ENCODE peak calls at places on chromosomes 11 and 22, in eight cellular contexts. One of them, this sample, is unnamed.

GRCh38 chr22:49464024-49464423 is 363.6 kb downstream of the BRD1 start:
- DNase-seq in NCI-H2081: peak
- DNase-seq in cardiac muscle cell: no peak
- DNase-seq in GM12891: no peak
- DNase-seq in SW 1271: no peak
- DNase-seq in NCI-H2029 treated with DMSO at 0.1 percent for 48 hours: peak
- DNase-seq in stimulated activated CD8-positive, alpha-beta memory T cell treated with anti-CD3 and anti-CD28 coated beads, Interleukin-15, amount 100 ng/mL, for 4 hours: no peak
- DNase-seq in globus pallidus: no peak
- DNase-seq in this sample: no peak

GRCh38 chr11:83249972-83250593 is 36.1 kb downstream of the CCDC90B start:
- DNase-seq in NCI-H2081: peak
- DNase-seq in cardiac muscle cell: peak
- DNase-seq in GM12891: no peak
- DNase-seq in SW 1271: no peak
- DNase-seq in NCI-H2029 treated with DMSO at 0.1 percent for 48 hours: peak
- DNase-seq in stimulated activated CD8-positive, alpha-beta memory T cell treated with anti-CD3 and anti-CD28 coated beads, Interleukin-15, amount 100 ng/mL, for 4 hours: no peak
- DNase-seq in globus pallidus: peak
- DNase-seq in this sample: no peak

GRCh38 chr22:23751441-23751996 is 607 bp upstream of the ZNF70 start:
- DNase-seq in NCI-H2081: no peak
- DNase-seq in cardiac muscle cell: peak
- DNase-seq in GM12891: no peak
- DNase-seq in SW 1271: no peak
- DNase-seq in NCI-H2029 treated with DMSO at 0.1 percent for 48 hours: no peak
- DNase-seq in stimulated activated CD8-positive, alpha-beta memory T cell treated with anti-CD3 and anti-CD28 coated beads, Interleukin-15, amount 100 ng/mL, for 4 hours: no peak
- DNase-seq in globus pallidus: no peak
- DNase-seq in this sample: no peak

GRCh38 chr22:16824718-16825687 is at the start of gene XKR3:
- DNase-seq in NCI-H2081: no peak
- DNase-seq in cardiac muscle cell: no peak
- DNase-seq in GM12891: no peak
- DNase-seq in SW 1271: no peak
- DNase-seq in NCI-H2029 treated with DMSO at 0.1 percent for 48 hours: no peak
- DNase-seq in stimulated activated CD8-positive, alpha-beta memory T cell treated with anti-CD3 and anti-CD28 coated beads, Interleukin-15, amount 100 ng/mL, for 4 hours: no peak
- DNase-seq in globus pallidus: peak
- DNase-seq in this sample: no peak

GRCh38 chr11:134712228-134713145 is 300.4 kb upstream of the B3GAT1 start:
- DNase-seq in NCI-H2081: no peak
- DNase-seq in cardiac muscle cell: no peak
- DNase-seq in GM12891: no peak
- DNase-seq in SW 1271: no peak
- DNase-seq in NCI-H2029 treated with DMSO at 0.1 percent for 48 hours: no peak
- DNase-seq in stimulated activated CD8-positive, alpha-beta memory T cell treated with anti-CD3 and anti-CD28 coated beads, Interleukin-15, amount 100 ng/mL, for 4 hours: no peak
- DNase-seq in globus pallidus: no peak
- DNase-seq in this sample: no peak

GRCh38 chr11:118476676-118477075 is 40.4 kb downstream of the KMT2A start:
- DNase-seq in NCI-H2081: no peak
- DNase-seq in cardiac muscle cell: no peak
- DNase-seq in GM12891: no peak
- DNase-seq in SW 1271: no peak
- DNase-seq in NCI-H2029 treated with DMSO at 0.1 percent for 48 hours: no peak
- DNase-seq in stimulated activated CD8-positive, alpha-beta memory T cell treated with anti-CD3 and anti-CD28 coated beads, Interleukin-15, amount 100 ng/mL, for 4 hours: no peak
- DNase-seq in globus pallidus: no peak
- DNase-seq in this sample: no peak

GRCh38 chr11:12157241-12157661 is 46.9 kb downstream of the MICAL2 start:
- DNase-seq in NCI-H2081: no peak
- DNase-seq in cardiac muscle cell: no peak
- DNase-seq in GM12891: no peak
- DNase-seq in SW 1271: no peak
- DNase-seq in NCI-H2029 treated with DMSO at 0.1 percent for 48 hours: no peak
- DNase-seq in stimulated activated CD8-positive, alpha-beta memory T cell treated with anti-CD3 and anti-CD28 coated beads, Interleukin-15, amount 100 ng/mL, for 4 hours: no peak
- DNase-seq in globus pallidus: no peak
- DNase-seq in this sample: no peak

GRCh38 chr11:126991596-126991995 is 9.0 kb downstream of the KIRREL3 start:
- DNase-seq in NCI-H2081: no peak
- DNase-seq in cardiac muscle cell: no peak
- DNase-seq in GM12891: no peak
- DNase-seq in SW 1271: no peak
- DNase-seq in NCI-H2029 treated with DMSO at 0.1 percent for 48 hours: no peak
- DNase-seq in stimulated activated CD8-positive, alpha-beta memory T cell treated with anti-CD3 and anti-CD28 coated beads, Interleukin-15, amount 100 ng/mL, for 4 hours: no peak
- DNase-seq in globus pallidus: no peak
- DNase-seq in this sample: no peak

GRCh38 chr22:40512426-40513136 is 123.9 kb downstream of the MRTFA start:
- DNase-seq in NCI-H2081: no peak
- DNase-seq in cardiac muscle cell: no peak
- DNase-seq in GM12891: no peak
- DNase-seq in SW 1271: peak
- DNase-seq in NCI-H2029 treated with DMSO at 0.1 percent for 48 hours: no peak
- DNase-seq in stimulated activated CD8-positive, alpha-beta memory T cell treated with anti-CD3 and anti-CD28 coated beads, Interleukin-15, amount 100 ng/mL, for 4 hours: no peak
- DNase-seq in globus pallidus: peak
- DNase-seq in this sample: no peak

GRCh38 chr11:68727783-68728182 is 23.5 kb downstream of the TESMIN start:
- DNase-seq in NCI-H2081: no peak
- DNase-seq in cardiac muscle cell: no peak
- DNase-seq in GM12891: no peak
- DNase-seq in SW 1271: no peak
- DNase-seq in NCI-H2029 treated with DMSO at 0.1 percent for 48 hours: no peak
- DNase-seq in stimulated activated CD8-positive, alpha-beta memory T cell treated with anti-CD3 and anti-CD28 coated beads, Interleukin-15, amount 100 ng/mL, for 4 hours: no peak
- DNase-seq in globus pallidus: peak
- DNase-seq in this sample: no peak

GRCh38 chr22:44574581-44575343 is 76.7 kb upstream of the RTL6 start:
- DNase-seq in NCI-H2081: peak
- DNase-seq in cardiac muscle cell: peak
- DNase-seq in GM12891: no peak
- DNase-seq in SW 1271: no peak
- DNase-seq in NCI-H2029 treated with DMSO at 0.1 percent for 48 hours: no peak
- DNase-seq in stimulated activated CD8-positive, alpha-beta memory T cell treated with anti-CD3 and anti-CD28 coated beads, Interleukin-15, amount 100 ng/mL, for 4 hours: no peak
- DNase-seq in globus pallidus: no peak
- DNase-seq in this sample: no peak

GRCh38 chr22:17789379-17790200 is 15.3 kb upstream of the BID start:
- DNase-seq in NCI-H2081: no peak
- DNase-seq in cardiac muscle cell: no peak
- DNase-seq in GM12891: no peak
- DNase-seq in SW 1271: no peak
- DNase-seq in NCI-H2029 treated with DMSO at 0.1 percent for 48 hours: no peak
- DNase-seq in stimulated activated CD8-positive, alpha-beta memory T cell treated with anti-CD3 and anti-CD28 coated beads, Interleukin-15, amount 100 ng/mL, for 4 hours: no peak
- DNase-seq in globus pallidus: peak
- DNase-seq in this sample: no peak

GRCh38 chr11:119316017-119316728 is 757 bp downstream of the MCAM start:
- DNase-seq in NCI-H2081: peak
- DNase-seq in cardiac muscle cell: peak
- DNase-seq in GM12891: no peak
- DNase-seq in SW 1271: no peak
- DNase-seq in NCI-H2029 treated with DMSO at 0.1 percent for 48 hours: no peak
- DNase-seq in stimulated activated CD8-positive, alpha-beta memory T cell treated with anti-CD3 and anti-CD28 coated beads, Interleukin-15, amount 100 ng/mL, for 4 hours: no peak
- DNase-seq in globus pallidus: peak
- DNase-seq in this sample: no peak

GRCh38 chr11:75173336-75173735 is 22.4 kb downstream of the SLCO2B1 start:
- DNase-seq in NCI-H2081: no peak
- DNase-seq in cardiac muscle cell: no peak
- DNase-seq in GM12891: no peak
- DNase-seq in SW 1271: no peak
- DNase-seq in NCI-H2029 treated with DMSO at 0.1 percent for 48 hours: no peak
- DNase-seq in stimulated activated CD8-positive, alpha-beta memory T cell treated with anti-CD3 and anti-CD28 coated beads, Interleukin-15, amount 100 ng/mL, for 4 hours: no peak
- DNase-seq in globus pallidus: no peak
- DNase-seq in this sample: no peak

GRCh38 chr11:57318178-57318577 is 6.6 kb downstream of the TNKS1BP1 start:
- DNase-seq in NCI-H2081: no peak
- DNase-seq in cardiac muscle cell: no peak
- DNase-seq in GM12891: no peak
- DNase-seq in SW 1271: no peak
- DNase-seq in NCI-H2029 treated with DMSO at 0.1 percent for 48 hours: no peak
- DNase-seq in stimulated activated CD8-positive, alpha-beta memory T cell treated with anti-CD3 and anti-CD28 coated beads, Interleukin-15, amount 100 ng/mL, for 4 hours: no peak
- DNase-seq in globus pallidus: no peak
- DNase-seq in this sample: no peak

GRCh38 chr11:103582351-103582909 is 454.0 kb upstream of the DDI1 start:
- DNase-seq in NCI-H2081: peak
- DNase-seq in cardiac muscle cell: no peak
- DNase-seq in GM12891: no peak
- DNase-seq in SW 1271: no peak
- DNase-seq in NCI-H2029 treated with DMSO at 0.1 percent for 48 hours: no peak
- DNase-seq in stimulated activated CD8-positive, alpha-beta memory T cell treated with anti-CD3 and anti-CD28 coated beads, Interleukin-15, amount 100 ng/mL, for 4 hours: no peak
- DNase-seq in globus pallidus: no peak
- DNase-seq in this sample: no peak

GRCh38 chr22:23231471-23232093 is 51.3 kb downstream of the BCR start:
- DNase-seq in NCI-H2081: no peak
- DNase-seq in cardiac muscle cell: no peak
- DNase-seq in GM12891: no peak
- DNase-seq in SW 1271: no peak
- DNase-seq in NCI-H2029 treated with DMSO at 0.1 percent for 48 hours: no peak
- DNase-seq in stimulated activated CD8-positive, alpha-beta memory T cell treated with anti-CD3 and anti-CD28 coated beads, Interleukin-15, amount 100 ng/mL, for 4 hours: no peak
- DNase-seq in globus pallidus: no peak
- DNase-seq in this sample: no peak

GRCh38 chr11:117219995-117220394 is 11.9 kb downstream of the PCSK7 start:
- DNase-seq in NCI-H2081: no peak
- DNase-seq in cardiac muscle cell: no peak
- DNase-seq in GM12891: no peak
- DNase-seq in SW 1271: no peak
- DNase-seq in NCI-H2029 treated with DMSO at 0.1 percent for 48 hours: no peak
- DNase-seq in stimulated activated CD8-positive, alpha-beta memory T cell treated with anti-CD3 and anti-CD28 coated beads, Interleukin-15, amount 100 ng/mL, for 4 hours: no peak
- DNase-seq in globus pallidus: no peak
- DNase-seq in this sample: no peak

GRCh38 chr11:69497221-69497787 is 15.8 kb downstream of the LINC01488 start:
- DNase-seq in NCI-H2081: no peak
- DNase-seq in cardiac muscle cell: peak
- DNase-seq in GM12891: no peak
- DNase-seq in SW 1271: peak
- DNase-seq in NCI-H2029 treated with DMSO at 0.1 percent for 48 hours: no peak
- DNase-seq in stimulated activated CD8-positive, alpha-beta memory T cell treated with anti-CD3 and anti-CD28 coated beads, Interleukin-15, amount 100 ng/mL, for 4 hours: no peak
- DNase-seq in globus pallidus: peak
- DNase-seq in this sample: no peak

GRCh38 chr11:110497204-110497987 is 67.6 kb downstream of the FDX1 start:
- DNase-seq in NCI-H2081: no peak
- DNase-seq in cardiac muscle cell: no peak
- DNase-seq in GM12891: no peak
- DNase-seq in SW 1271: no peak
- DNase-seq in NCI-H2029 treated with DMSO at 0.1 percent for 48 hours: no peak
- DNase-seq in stimulated activated CD8-positive, alpha-beta memory T cell treated with anti-CD3 and anti-CD28 coated beads, Interleukin-15, amount 100 ng/mL, for 4 hours: no peak
- DNase-seq in globus pallidus: no peak
- DNase-seq in this sample: no peak

GRCh38 chr22:27474112-27474571 is 327.4 kb downstream of the MN1 start:
- DNase-seq in NCI-H2081: no peak
- DNase-seq in cardiac muscle cell: no peak
- DNase-seq in GM12891: no peak
- DNase-seq in SW 1271: no peak
- DNase-seq in NCI-H2029 treated with DMSO at 0.1 percent for 48 hours: no peak
- DNase-seq in stimulated activated CD8-positive, alpha-beta memory T cell treated with anti-CD3 and anti-CD28 coated beads, Interleukin-15, amount 100 ng/mL, for 4 hours: no peak
- DNase-seq in globus pallidus: no peak
- DNase-seq in this sample: no peak

GRCh38 chr11:68471360-68472340 is 11.1 kb downstream of the PPP6R3 start:
- DNase-seq in NCI-H2081: no peak
- DNase-seq in cardiac muscle cell: no peak
- DNase-seq in GM12891: no peak
- DNase-seq in SW 1271: peak
- DNase-seq in NCI-H2029 treated with DMSO at 0.1 percent for 48 hours: no peak
- DNase-seq in stimulated activated CD8-positive, alpha-beta memory T cell treated with anti-CD3 and anti-CD28 coated beads, Interleukin-15, amount 100 ng/mL, for 4 hours: no peak
- DNase-seq in globus pallidus: no peak
- DNase-seq in this sample: no peak

GRCh38 chr11:64743591-64744543 is at the start of gene RASGRP2:
- DNase-seq in NCI-H2081: no peak
- DNase-seq in cardiac muscle cell: peak
- DNase-seq in GM12891: peak
- DNase-seq in SW 1271: no peak
- DNase-seq in NCI-H2029 treated with DMSO at 0.1 percent for 48 hours: no peak
- DNase-seq in stimulated activated CD8-positive, alpha-beta memory T cell treated with anti-CD3 and anti-CD28 coated beads, Interleukin-15, amount 100 ng/mL, for 4 hours: peak
- DNase-seq in globus pallidus: no peak
- DNase-seq in this sample: no peak

GRCh38 chr11:48012051-48012391 is 31.7 kb downstream of the PTPRJ start:
- DNase-seq in NCI-H2081: no peak
- DNase-seq in cardiac muscle cell: no peak
- DNase-seq in GM12891: no peak
- DNase-seq in SW 1271: no peak
- DNase-seq in NCI-H2029 treated with DMSO at 0.1 percent for 48 hours: no peak
- DNase-seq in stimulated activated CD8-positive, alpha-beta memory T cell treated with anti-CD3 and anti-CD28 coated beads, Interleukin-15, amount 100 ng/mL, for 4 hours: peak
- DNase-seq in globus pallidus: no peak
- DNase-seq in this sample: no peak

GRCh38 chr11:86355256-86355655 is 19.4 kb upstream of the CCDC81 start:
- DNase-seq in NCI-H2081: no peak
- DNase-seq in cardiac muscle cell: no peak
- DNase-seq in GM12891: no peak
- DNase-seq in SW 1271: no peak
- DNase-seq in NCI-H2029 treated with DMSO at 0.1 percent for 48 hours: no peak
- DNase-seq in stimulated activated CD8-positive, alpha-beta memory T cell treated with anti-CD3 and anti-CD28 coated beads, Interleukin-15, amount 100 ng/mL, for 4 hours: no peak
- DNase-seq in globus pallidus: no peak
- DNase-seq in this sample: no peak